ENCODE peak calls at places on chromosomes 12 and 14, in eight cellular contexts. M is HepG2, G is fibroblast of lung, T is IMR-90, V is OCI-LY7, J is HCT116, P is hepatocyte, B is astrocyte. O is an unnamed sample.

GRCh38 chr14:55336161-55336560 is 64.9 kb downstream of the FBXO34 start:
- DNase-seq in T (no peak), P (no peak), V (no peak), J (no peak), B (no peak), M (no peak), G (no peak), O (no peak)

GRCh38 chr12:76927170-76927784 is 48.5 kb upstream of the CSRP2 start:
- DNase-seq in P (peak; percentile 35), V (peak; percentile 43), T (peak; percentile 57), M (peak; percentile 25), B (no peak), J (peak; percentile 27), G (peak; percentile 58), O (peak; percentile 46)

GRCh38 chr12:80412343-80412953 is 31.6 kb upstream of the PTPRQ start:
- DNase-seq in B (peak; percentile 34), M (peak; percentile 40), V (peak; percentile 67), J (peak; percentile 45), P (peak; percentile 80), T (peak; percentile 69), G (peak; percentile 80), O (no peak)

GRCh38 chr14:86129426-86129825 is 599.5 kb downstream of the FLRT2 start:
- DNase-seq in M (no peak), T (no peak), J (no peak), P (no peak), B (no peak), G (no peak), V (no peak), O (no peak)

GRCh38 chr12:97394657-97395056 is 67.9 kb upstream of the RMST start:
- DNase-seq in G (no peak), M (no peak), T (no peak), J (no peak), V (no peak), B (no peak), P (no peak), O (no peak)

GRCh38 chr14:56131865-56132830 is 13.9 kb downstream of the PELI2 start:
- DNase-seq in J (no peak), P (no peak), G (no peak), M (no peak), V (no peak), B (no peak), T (no peak), O (no peak)

GRCh38 chr14:99924379-99924778 is 131.2 kb downstream of the EML1 start:
- DNase-seq in T (no peak), J (no peak), M (no peak), B (no peak), G (no peak), P (no peak), V (no peak), O (no peak)

GRCh38 chr12:124904306-124905098 is 9.9 kb downstream of the UBC start:
- DNase-seq in M (peak; percentile 72), T (peak; percentile 94), G (peak; percentile 93), P (peak; percentile 88), J (no peak), V (no peak), B (peak; percentile 89), O (no peak)

GRCh38 chr12:17326649-17327048 is 720.7 kb upstream of the LMO3 start:
- DNase-seq in B (no peak), P (peak; percentile 19), T (no peak), G (no peak), M (no peak), V (no peak), J (no peak), O (no peak)

GRCh38 chr14:76784266-76784874 is 23.1 kb downstream of the VASH1 start:
- DNase-seq in T (no peak), B (no peak), J (no peak), P (no peak), M (no peak), V (no peak), G (no peak), O (no peak)

GRCh38 chr12:55965941-55966407 is at the start of gene PMEL:
- DNase-seq in T (no peak), J (no peak), M (no peak), V (no peak), P (peak; percentile 32), G (no peak), B (no peak), O (no peak)

GRCh38 chr14:99995700-99996356 is 69.4 kb upstream of the EVL start:
- DNase-seq in V (peak; percentile 89), P (peak; percentile 65), J (peak; percentile 54), G (peak; percentile 56), T (peak; percentile 54), B (no peak), M (peak; percentile 55), O (peak; percentile 55)

DNA sequence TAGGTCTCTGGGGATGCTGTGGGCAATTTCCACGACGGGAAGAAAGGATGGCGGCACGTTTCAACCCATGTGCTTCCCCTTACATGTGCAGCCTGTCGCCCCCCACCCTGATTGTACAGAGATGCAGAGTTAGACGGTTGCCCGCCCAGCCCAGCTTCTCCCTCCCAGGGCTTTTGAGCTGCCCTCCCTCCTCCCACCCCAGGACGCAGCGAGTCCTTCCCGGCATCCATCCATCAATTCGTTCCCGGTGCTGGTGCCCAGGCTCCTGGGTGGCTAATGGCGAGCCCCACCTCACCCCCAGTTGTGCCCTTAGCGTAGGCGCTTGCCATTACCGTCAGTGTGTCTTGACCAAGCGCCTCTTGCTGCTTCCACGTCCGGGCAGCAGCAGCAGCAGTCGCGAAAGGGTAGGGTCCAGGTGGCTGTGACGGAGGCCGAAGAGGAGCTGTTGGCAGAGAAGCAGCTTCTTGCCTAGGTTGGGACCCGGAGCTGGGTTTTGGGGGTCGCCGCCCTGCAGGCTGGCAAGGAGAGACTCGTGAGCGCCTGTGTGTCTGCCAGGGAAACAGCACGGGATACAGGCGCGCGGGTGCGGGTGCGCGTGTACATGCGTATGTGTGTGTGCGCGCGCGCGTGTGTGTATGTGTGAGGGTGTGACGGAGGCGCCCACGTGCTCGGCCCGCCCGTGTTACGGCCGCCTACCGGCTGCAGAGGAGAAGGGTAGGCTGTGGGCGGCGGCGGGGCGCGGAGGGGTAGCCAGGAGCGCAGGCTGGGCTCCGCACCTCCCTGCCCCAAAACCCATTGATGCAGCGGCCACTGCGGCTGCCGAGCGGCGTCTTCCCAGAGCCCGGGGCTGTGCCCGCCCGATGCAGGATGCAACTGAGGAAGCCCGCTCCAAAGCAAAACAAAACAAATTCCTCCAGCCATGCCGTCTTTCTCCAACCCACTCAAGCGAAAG is at the start of gene SLC6A15:
- DNase-seq in P (peak; percentile 85), T (peak; percentile 46), G (peak; percentile 93), J (no peak), V (no peak), M (no peak), B (peak; percentile 55), O (no peak)
- TF ChIP-seq CTCF in P (peak; percentile 40), T (peak; percentile 31), G (no peak), J (no peak), V (no peak), M (no peak), B (peak; percentile 7), O (no peak)

GRCh38 chr14:75206190-75206589 is 29.8 kb upstream of the TMED10 start:
- DNase-seq in G (no peak), M (no peak), T (no peak), B (no peak), V (no peak), J (no peak), P (no peak), O (no peak)
- H2AFZ ChIP-seq in G (no peak overlapping the region), M (no peak overlapping the region), T (peak overlapping the region; percentile 60), B (no peak overlapping the region), V (no peak overlapping the region), J (no peak overlapping the region), P (no peak overlapping the region), O (no peak overlapping the region)

GRCh38 chr12:100159391-100160104 is 16.9 kb upstream of the BLTP3B start:
- DNase-seq in V (no peak), P (no peak), M (no peak), G (no peak), J (no peak), B (no peak), T (no peak), O (no peak)

GRCh38 chr12:100166232-100166631 is 23.6 kb upstream of the BLTP3B start:
- DNase-seq in G (no peak), T (no peak), P (no peak), B (no peak), M (no peak), V (no peak), J (no peak), O (no peak)

GRCh38 chr12:100164153-100164704 is 21.6 kb upstream of the BLTP3B start:
- DNase-seq in B (no peak), P (no peak), V (no peak), M (no peak), G (no peak), T (no peak), J (no peak), O (no peak)

GRCh38 chr12:100165356-100165755 is 22.7 kb upstream of the BLTP3B start:
- DNase-seq in M (no peak), B (no peak), P (no peak), V (no peak), J (no peak), T (no peak), G (no peak), O (no peak)

DNA sequence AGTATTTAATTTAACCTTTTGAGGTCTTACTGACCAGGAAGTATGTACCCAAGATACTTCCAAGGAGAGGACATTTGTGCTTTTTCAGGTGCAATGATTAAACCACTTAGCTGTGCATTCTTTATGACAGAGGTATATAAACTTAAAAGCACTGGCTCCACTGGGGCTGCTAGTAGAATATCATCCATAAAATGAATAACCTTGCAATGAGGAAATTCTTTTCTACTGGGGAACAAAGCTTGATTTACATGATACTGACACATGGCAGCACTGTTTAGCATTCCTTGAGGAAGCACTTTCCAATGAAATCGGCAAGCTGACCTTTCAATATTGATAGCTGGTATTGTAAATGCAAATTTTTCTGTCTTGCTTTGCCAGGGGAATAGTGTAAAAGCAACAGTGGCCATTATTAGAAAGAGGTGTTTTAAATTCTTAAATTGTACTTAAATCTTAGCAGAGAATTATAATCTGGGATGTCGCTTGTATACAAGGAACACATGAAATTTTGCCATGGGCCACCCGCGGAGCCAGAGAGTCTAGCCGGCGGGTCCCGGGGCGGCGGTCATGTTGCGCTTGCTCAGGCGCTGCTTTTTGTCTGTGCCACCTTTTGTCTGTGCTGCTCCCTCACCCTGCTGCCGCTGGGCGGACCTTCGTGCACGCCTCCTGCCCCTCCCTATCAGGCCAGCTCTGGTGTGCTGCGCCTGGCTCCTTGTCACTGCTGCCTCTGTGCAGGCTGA is 20.9 kb upstream of the BLTP3B start:
- DNase-seq in J (peak; percentile 64), V (no peak), M (no peak), G (peak; percentile 41), T (peak; percentile 33), P (peak; percentile 85), B (peak; percentile 42), O (peak; percentile 81)
- TF ChIP-seq CTCF in J (no peak), V (no peak), M (no peak), G (no peak), T (peak; percentile 5), P (peak; percentile 23), B (no peak), O (peak; percentile 18)

GRCh38 chr12:53334822-53335221 is 1.3 kb downstream of the SP7 start:
- DNase-seq in J (no peak), T (no peak), V (no peak), P (no peak), M (no peak), B (no peak), G (no peak), O (no peak)
- H2AFZ ChIP-seq in J (no peak overlapping the region), T (no peak overlapping the region), V (no peak overlapping the region), P (no peak overlapping the region), M (no peak overlapping the region), B (no peak overlapping the region), G (no peak overlapping the region), O (no peak overlapping the region)